ENCODE peak calls at places on chromosomes 7 and 10, in nine cellular contexts. C, V, W, A, P, S, U, I and G are unnamed samples.

GRCh38 chr7:39527951-39528350 is 38.3 kb upstream of the YAE1 start:
- DNase-seq in P (no peak), W (no peak), U (no peak), I (no peak), A (no peak), V (no peak), S (no peak), C (no peak), G (peak; percentile 14)

GRCh38 chr7:51222916-51223315 is 93.7 kb downstream of the COBL start:
- DNase-seq in S (no peak), V (no peak), A (no peak), P (no peak), W (no peak), C (no peak), I (no peak), U (no peak), G (no peak)

GRCh38 chr7:123747089-123747488 is 1.7 kb downstream of the WASL start:
- DNase-seq in P (no peak), S (no peak), W (no peak), V (no peak), A (no peak), I (no peak), C (no peak), U (no peak), G (no peak)

GRCh38 chr10:91050371-91051034 is 129.6 kb upstream of the ANKRD1 start:
- DNase-seq in A (no peak), P (no peak), C (no peak), V (no peak), W (no peak), U (no peak), S (no peak), I (no peak), G (no peak)

GRCh38 chr7:130936202-130936931 is 202.4 kb upstream of the KLF14 start:
- DNase-seq in A (no peak), U (no peak), I (no peak), S (no peak), C (no peak), V (no peak), W (no peak), P (no peak), G (no peak)

GRCh38 chr10:17003151-17003550 is 126.5 kb downstream of the CUBN start:
- DNase-seq in W (peak; percentile 93), P (peak; percentile 97), U (no peak), C (peak; percentile 86), I (no peak), S (peak; percentile 58), V (no peak), A (peak; percentile 26), G (peak; percentile 97)

GRCh38 chr10:126264089-126265018 is 123.9 kb downstream of the ADAM12 start:
- DNase-seq in V (no peak), S (no peak), C (no peak), I (no peak), A (no peak), U (no peak), W (peak; percentile 32), P (no peak), G (no peak)

GRCh38 chr10:50536617-50537252 is 87.0 kb downstream of the SGMS1 start:
- DNase-seq in U (no peak), P (peak; percentile 91), S (peak; percentile 81), C (no peak), W (peak; percentile 43), I (no peak), A (no peak), V (no peak), G (no peak)

GRCh38 chr7:47284691-47285246 is 297.1 kb downstream of the TNS3 start:
- DNase-seq in C (no peak), A (no peak), U (no peak), P (no peak), I (no peak), V (no peak), W (no peak), S (no peak), G (no peak)

GRCh38 chr10:103276941-103277712 is at the start of gene INA:
- DNase-seq in S (peak; percentile 72), U (no peak), I (peak; percentile 76), V (no peak), P (peak; percentile 44), W (peak; percentile 69), A (no peak), C (no peak), G (peak; percentile 33)

GRCh38 chr10:125023862-125024495 is 82.1 kb downstream of the ZRANB1 start:
- DNase-seq in U (no peak), V (no peak), A (no peak), I (peak; percentile 64), W (no peak), P (peak; percentile 41), S (no peak), C (no peak), G (peak; percentile 58)

GRCh38 chr10:69494626-69495558 is 43.6 kb downstream of the TSPAN15 start:
- DNase-seq in I (no peak), U (no peak), S (no peak), P (no peak), C (no peak), W (no peak), A (no peak), V (no peak), G (no peak)

GRCh38 chr10:46787321-46787615 is 124.0 kb upstream of the PTPN20 start:
- DNase-seq in V (no peak), S (peak; percentile 72), C (peak; percentile 32), W (peak; percentile 76), I (no peak), P (peak; percentile 57), A (no peak), U (peak; percentile 42), G (peak; percentile 46)

GRCh38 chr10:60733826-60734225 is 44.5 kb upstream of the CDK1 start:
- DNase-seq in I (no peak), C (no peak), V (no peak), S (peak; percentile 23), P (no peak), A (no peak), W (no peak), U (no peak), G (no peak)

GRCh38 chr10:63738410-63738809 is 217.2 kb downstream of the REEP3 start:
- DNase-seq in S (peak; percentile 71), V (no peak), U (peak; percentile 50), I (no peak), P (peak; percentile 34), C (peak; percentile 34), A (no peak), W (peak; percentile 64), G (peak; percentile 80)

GRCh38 chr7:26868841-26869505 is 4.6 kb upstream of the SKAP2 start:
- DNase-seq in P (no peak), V (no peak), C (no peak), S (no peak), I (no peak), A (no peak), W (peak; percentile 29), U (no peak), G (no peak)

GRCh38 chr7:141748401-141748800 is 10.2 kb downstream of the SSBP1 start:
- DNase-seq in A (no peak), C (no peak), I (no peak), W (no peak), U (no peak), S (peak; percentile 58), V (no peak), P (no peak), G (no peak)

GRCh38 chr10:72862957-72863356 is 30.6 kb upstream of the OIT3 start:
- DNase-seq in I (no peak), U (no peak), S (no peak), C (no peak), W (no peak), A (no peak), V (no peak), P (no peak), G (no peak)

GRCh38 chr7:157493776-157494175 is 157.0 kb downstream of the DNAJB6 start:
- DNase-seq in I (no peak), S (no peak), V (peak; percentile 31), A (no peak), C (no peak), W (no peak), U (no peak), P (no peak), G (no peak)

GRCh38 chr7:153422291-153423189 is 629.7 kb upstream of the DPP6 start:
- DNase-seq in W (no peak), C (no peak), U (no peak), S (no peak), A (no peak), I (no peak), P (no peak), V (no peak), G (no peak)

GRCh38 chr10:130989670-130990247 is 321.8 kb downstream of the TCERG1L start:
- DNase-seq in I (no peak), V (no peak), P (no peak), U (no peak), A (no peak), W (no peak), S (no peak), C (no peak), G (no peak)

GRCh38 chr10:129922598-129923123 is 41.4 kb downstream of the EBF3 start:
- DNase-seq in W (no peak), V (no peak), C (no peak), A (no peak), I (no peak), U (no peak), P (no peak), S (no peak), G (no peak)